ENCODE peak calls at places on chromosomes 7 and 10, in six cellular contexts. M, P, X, J, T and O are unnamed samples.

GRCh38 chr7:148191391-148192076 is 399.0 kb upstream of the C7orf33 start:
- DNase-seq in T (no peak), X (no peak), J (no peak), P (no peak), M (no peak), O (no peak)

GRCh38 chr10:18737236-18737635 is 78.0 kb downstream of the ARL5B start:
- DNase-seq in T (no peak), X (no peak), J (no peak), M (no peak), P (no peak), O (no peak)

GRCh38 chr7:128022631-128023532 is 8.4 kb downstream of the LRRC4 start:
- DNase-seq in M (no peak), X (no peak), J (no peak), P (no peak), T (no peak), O (no peak)

GRCh38 chr10:12097791-12098190 is 29.0 kb downstream of the DHTKD1 start:
- DNase-seq in J (no peak), P (no peak), X (no peak), T (no peak), M (no peak), O (no peak)

GRCh38 chr7:152588350-152588749 is 87.6 kb downstream of the XRCC2 start:
- DNase-seq in P (no peak), T (no peak), J (no peak), X (no peak), M (no peak), O (no peak)

GRCh38 chr10:114131094-114131493 is 42.9 kb downstream of the CCDC186 start:
- DNase-seq in P (no peak), J (no peak), T (no peak), M (no peak), X (no peak), O (no peak)

GRCh38 chr7:27647052-27647451 is 15.6 kb downstream of the HIBADH start:
- DNase-seq in J (no peak), P (peak), X (no peak), M (no peak), T (no peak), O (no peak)

GRCh38 chr7:105473163-105473562 is 48.9 kb downstream of the PUS7 start:
- DNase-seq in J (no peak), X (no peak), T (peak), M (no peak), P (no peak), O (no peak)

GRCh38 chr10:70558295-70558694 is 44.2 kb downstream of the PRF1 start:
- DNase-seq in P (no peak), J (no peak), X (no peak), T (no peak), M (no peak), O (no peak)

GRCh38 chr7:116672596-116673503 is 854 bp downstream of the MET start:
- DNase-seq in T (no peak), M (no peak), P (no peak), X (no peak), J (no peak), O (peak)

GRCh38 chr7:117810642-117811512 is 62.4 kb downstream of the CTTNBP2 start:
- DNase-seq in M (no peak), X (no peak), J (no peak), T (no peak), P (no peak), O (no peak)

GRCh38 chr7:21883069-21883468 is 62.6 kb downstream of the CDCA7L start:
- DNase-seq in X (no peak), M (no peak), P (no peak), J (no peak), T (no peak), O (no peak)

GRCh38 chr7:150365673-150366398 is 2.8 kb upstream of the REPIN1 start:
- DNase-seq in T (no peak), X (no peak), J (no peak), M (no peak), P (no peak), O (peak)

GRCh38 chr7:47482013-47482761 is 99.7 kb downstream of the TNS3 start:
- DNase-seq in P (no peak), X (no peak), J (no peak), M (no peak), T (peak), O (no peak)

GRCh38 chr7:70720191-70720873 is 411.6 kb upstream of the GALNT17 start:
- DNase-seq in T (no peak), J (no peak), X (no peak), M (no peak), P (no peak), O (no peak)

GRCh38 chr7:5750026-5750425 is 31.4 kb downstream of the RNF216 start:
- DNase-seq in J (no peak), M (no peak), X (no peak), T (no peak), P (no peak), O (no peak)

GRCh38 chr10:104322416-104322782 is 15.9 kb downstream of the ITPRIP start:
- DNase-seq in M (peak), T (no peak), X (no peak), J (no peak), P (no peak), O (no peak)

GRCh38 chr10:100985336-100985735 is 2.0 kb downstream of the MRPL43 start:
- DNase-seq in T (no peak), J (no peak), X (no peak), M (peak), P (no peak), O (no peak)

GRCh38 chr7:30171753-30172447 is 37.1 kb downstream of the MTURN start:
- DNase-seq in M (no peak), P (no peak), X (no peak), T (no peak), J (peak), O (no peak)

GRCh38 chr7:28409716-28410627 is 2.3 kb upstream of the CREB5 start:
- DNase-seq in X (no peak), P (peak), J (no peak), T (no peak), M (peak), O (no peak)

GRCh38 chr7:73960548-73960947 is 67.4 kb upstream of the ELN start:
- DNase-seq in M (no peak), T (no peak), X (no peak), J (no peak), P (no peak), O (no peak)

DNA sequence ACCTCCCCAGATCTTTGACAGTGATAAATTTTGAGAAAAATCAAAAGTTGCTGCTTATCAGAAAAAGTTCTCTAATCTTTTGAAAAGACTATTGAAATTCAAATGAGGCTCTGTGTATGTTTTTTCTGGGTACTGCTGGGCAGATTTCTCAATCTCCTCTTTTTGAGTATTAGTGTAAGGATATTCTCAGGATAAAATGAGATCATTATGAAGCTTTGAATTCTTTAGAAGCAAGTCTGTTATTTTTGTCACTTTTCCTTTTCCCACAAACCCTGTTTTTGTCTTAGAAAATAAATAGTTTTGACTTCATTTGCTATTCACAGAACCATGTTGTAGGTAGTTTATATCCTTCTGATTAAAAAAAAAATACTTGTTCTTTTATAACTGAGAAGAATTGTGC is 7.9 kb downstream of the STAM start:
- DNase-seq in J (no peak), P (no peak), T (no peak), X (no peak), M (no peak), O (no peak)
- H3K4me3 ChIP-seq in J (no peak), P (no peak), T (no peak), X (no peak), M (no peak), O (no peak)

GRCh38 chr10:63437334-63437949 is 28.3 kb downstream of the JMJD1C start:
- DNase-seq in J (no peak), X (no peak), P (no peak), M (no peak), T (no peak), O (no peak)
- H3K4me3 ChIP-seq in J (no peak), X (no peak), P (no peak), M (no peak), T (no peak), O (no peak)

GRCh38 chr10:6162589-6163356 is 40.0 kb upstream of the PFKFB3 start:
- DNase-seq in X (no peak), P (no peak), J (no peak), M (no peak), T (no peak), O (no peak)
- H3K4me3 ChIP-seq in X (peak), P (peak), J (no peak), M (peak), T (peak), O (peak)

GRCh38 chr7:1209097-1209496 is 23.6 kb upstream of the UNCX start:
- DNase-seq in M (no peak), T (no peak), X (no peak), P (no peak), J (no peak), O (no peak)
- H3K4me3 ChIP-seq in M (no peak), T (no peak), X (no peak), P (no peak), J (no peak), O (no peak)

DNA sequence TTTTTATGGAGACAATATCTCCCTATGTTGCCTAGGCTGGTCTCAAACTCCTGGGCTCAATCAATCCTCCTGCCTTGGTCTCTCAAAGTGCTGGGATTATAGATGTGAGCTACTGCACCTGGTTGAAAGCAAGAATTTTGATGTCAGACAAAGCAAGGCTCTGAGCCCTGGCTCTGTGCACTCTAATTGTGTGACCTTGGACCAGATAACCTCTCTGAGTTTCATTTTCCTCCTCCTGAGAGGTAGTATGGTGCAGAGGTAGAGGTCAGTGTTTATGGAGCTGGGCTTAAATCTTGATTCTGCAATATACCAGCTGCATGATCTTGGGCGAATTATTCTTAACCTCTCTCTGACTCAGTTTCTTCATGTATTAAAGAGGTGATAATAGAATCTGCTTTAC is 31.4 kb upstream of the SLC26A3 start:
- DNase-seq in T (no peak), P (no peak), X (no peak), J (no peak), M (no peak), O (no peak)
- H3K4me3 ChIP-seq in T (no peak), P (no peak), X (no peak), J (no peak), M (no peak), O (no peak)

DNA sequence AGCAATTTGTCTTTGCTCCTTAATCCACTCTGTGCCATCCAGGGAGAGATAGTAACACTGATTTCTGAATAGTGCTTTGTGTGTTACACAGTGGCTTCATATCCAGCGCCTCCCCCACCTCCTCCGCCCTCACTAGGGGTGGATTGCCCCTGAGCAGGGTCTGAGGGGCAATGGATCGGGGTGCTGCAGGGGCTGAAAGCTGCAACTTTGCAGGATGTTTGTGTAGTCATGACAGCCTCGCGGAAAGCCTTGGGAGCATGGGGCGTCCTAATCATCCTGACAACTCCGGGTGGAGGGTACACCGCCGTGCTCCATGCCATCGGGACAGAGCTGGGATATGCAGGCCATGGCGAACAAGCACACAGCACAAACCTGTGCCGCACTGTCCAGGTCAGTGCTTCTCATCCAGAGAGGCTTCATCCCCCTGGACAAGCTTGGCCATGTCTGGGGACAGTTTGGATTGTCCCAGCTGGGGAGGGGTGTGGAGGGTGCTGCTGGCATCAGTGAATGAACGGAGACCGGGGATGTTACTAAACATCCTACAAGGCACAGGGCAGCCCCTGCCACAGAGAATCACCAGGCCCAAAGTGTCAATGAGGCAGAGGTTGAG is 103.0 kb upstream of the INSIG1 start:
- DNase-seq in X (no peak), T (no peak), M (no peak), J (no peak), P (no peak), O (no peak)
- H3K4me3 ChIP-seq in X (no peak), T (no peak), M (no peak), J (no peak), P (no peak), O (no peak)

GRCh38 chr10:6275022-6275997 is 72.6 kb downstream of the PFKFB3 start:
- DNase-seq in T (peak), M (peak), X (peak), J (no peak), P (peak), O (peak)

GRCh38 chr10:6273351-6273750 is 70.6 kb downstream of the PFKFB3 start:
- DNase-seq in T (no peak), M (peak), P (no peak), X (no peak), J (no peak), O (no peak)

GRCh38 chr10:6272126-6272525 is 69.4 kb downstream of the PFKFB3 start:
- DNase-seq in M (no peak), J (no peak), T (no peak), X (no peak), P (no peak), O (no peak)

GRCh38 chr10:6274040-6274439 is 71.3 kb downstream of the PFKFB3 start:
- DNase-seq in X (no peak), J (no peak), P (no peak), T (no peak), M (no peak), O (no peak)

DNA sequence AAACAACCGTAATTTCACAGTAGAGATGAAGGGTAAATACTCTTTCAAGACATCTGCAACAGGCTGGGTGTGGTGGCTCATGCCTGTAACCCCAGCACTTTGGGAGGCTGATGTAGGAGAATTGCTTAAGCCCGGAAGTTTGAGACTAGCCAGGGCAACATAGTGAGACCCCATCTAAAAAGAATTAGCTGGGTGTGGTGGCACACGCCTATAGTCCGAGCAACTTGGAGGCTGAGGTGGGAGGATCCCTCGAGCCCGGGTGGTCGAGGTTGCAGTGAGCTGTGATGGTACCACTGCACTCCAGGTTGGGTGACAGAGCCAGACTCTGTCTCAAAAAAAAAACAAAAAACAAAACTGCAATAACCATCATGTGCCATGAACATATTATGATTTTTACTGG is 71.8 kb downstream of the PFKFB3 start:
- DNase-seq in J (no peak), T (no peak), M (no peak), P (no peak), X (no peak), O (no peak)
- H3K4me3 ChIP-seq in J (no peak), T (no peak), M (no peak), P (peak), X (no peak), O (no peak)

GRCh38 chr10:45652511-45652910 is 20.1 kb downstream of the ZFAND4 start:
- DNase-seq in P (no peak), M (no peak), X (no peak), T (no peak), J (no peak), O (no peak)

GRCh38 chr10:45657033-45657926 is 15.3 kb downstream of the ZFAND4 start:
- DNase-seq in M (no peak), J (no peak), T (no peak), P (no peak), X (no peak), O (no peak)

GRCh38 chr10:45660876-45661411 is 11.6 kb downstream of the ZFAND4 start:
- DNase-seq in T (no peak), M (no peak), P (no peak), J (no peak), X (no peak), O (no peak)

GRCh38 chr10:45653454-45653853 is 19.1 kb downstream of the ZFAND4 start:
- DNase-seq in M (no peak), J (no peak), X (no peak), T (no peak), P (no peak), O (no peak)

DNA sequence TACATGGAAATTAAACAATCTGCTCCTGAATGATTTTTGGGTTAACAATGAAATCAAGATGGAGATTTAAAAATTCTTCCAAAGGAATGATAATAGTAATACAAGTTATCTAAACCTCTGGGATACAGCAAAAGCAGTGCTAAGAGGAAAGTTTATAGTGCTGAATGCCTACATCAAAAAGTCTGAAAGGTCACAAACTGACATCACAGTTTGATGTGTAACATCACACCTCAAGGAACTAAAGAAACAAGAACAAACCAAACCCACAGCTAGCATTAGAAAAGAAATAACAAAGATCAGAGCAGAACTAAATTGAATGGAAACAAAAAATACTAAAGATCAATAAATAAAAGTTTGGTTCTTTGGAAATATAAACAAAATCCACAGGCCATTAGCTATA is 17.4 kb downstream of the ZFAND4 start:
- DNase-seq in X (no peak), M (no peak), T (no peak), P (no peak), J (no peak), O (no peak)
- H3K4me3 ChIP-seq in X (no peak), M (no peak), T (no peak), P (no peak), J (no peak), O (no peak)

GRCh38 chr10:121288864-121289659 is 309.2 kb downstream of the FGFR2 start:
- DNase-seq in M (no peak), J (no peak), X (no peak), P (no peak), T (no peak), O (no peak)
- H3K4me3 ChIP-seq in M (no peak), J (no peak), X (no peak), P (no peak), T (no peak), O (no peak)